ENCODE peak calls at places on chromosomes 12 and 14, in four cellular contexts. B is ELR, D is NCI-H1092, G is cardiac muscle cell. P is an unnamed sample.

GRCh38 chr12:4781212-4781611 is 61.0 kb downstream of the GALNT8 start:
- DNase-seq in D (no peak), B (no peak), G (no peak), P (no peak)

GRCh38 chr12:127731657-127732056 is 535.3 kb upstream of the TMEM132C start:
- DNase-seq in B (no peak), D (no peak), G (no peak), P (no peak)

GRCh38 chr12:26938660-26939185 is 453 bp downstream of the FGFR1OP2 start:
- DNase-seq in B (peak), G (no peak), D (peak), P (no peak)

GRCh38 chr12:80979821-80980220 is 42.1 kb upstream of the LIN7A start:
- DNase-seq in D (no peak), G (no peak), B (no peak), P (no peak)

GRCh38 chr14:43949410-43949809 is 557.7 kb downstream of the FSCB start:
- DNase-seq in G (no peak), D (no peak), B (no peak), P (no peak)

GRCh38 chr12:85190728-85191127 is 89.3 kb upstream of the ALX1 start:
- DNase-seq in G (no peak), D (no peak), B (no peak), P (no peak)

GRCh38 chr14:81400852-81401251 is 728 bp upstream of the STON2 start:
- DNase-seq in D (no peak), G (no peak), B (peak), P (no peak)

GRCh38 chr12:52990206-52990605 is 16.1 kb upstream of the EIF4B start:
- DNase-seq in B (peak), D (no peak), G (no peak), P (no peak)

GRCh38 chr14:86124328-86124727 is 594.4 kb downstream of the FLRT2 start:
- DNase-seq in G (no peak), B (no peak), D (no peak), P (no peak)

GRCh38 chr14:47822326-47822725 is 146.9 kb upstream of the MDGA2 start:
- DNase-seq in D (no peak), B (no peak), G (no peak), P (no peak)

GRCh38 chr12:39426636-39427245 is 16.2 kb downstream of the KIF21A start:
- DNase-seq in B (peak), D (no peak), G (no peak), P (no peak)

P was measured in stimulated activated CD8-positive, alpha-beta memory T cell treated with anti-CD3 and anti-CD28 coated beads, Interleukin-4, amount 100 ng/mL, for 24 hours.